ENCODE peak calls at places on chromosomes 16 and 17, in six cellular contexts. D is H54; S is activated T-helper 1 cell treated with anti-CD3 and anti-CD28 coated beads, Interleukin-2, amount 50 U/mL, for 16 hours; A is hypothalamus; I is cardiac muscle cell; T is NCI-H748 treated with DMSO at 0.1 percent for 48 hours. Q is an unnamed sample.

GRCh38 chr17:66540131-66540781 is 237.8 kb downstream of the PRKCA start:
- DNase-seq in D (peak), S (no peak), A (peak), I (peak), T (no peak), Q (peak)

GRCh38 chr17:74514632-74515035 is 16.6 kb downstream of the CD300LB start:
- DNase-seq in D (no peak), S (no peak), A (no peak), I (no peak), T (no peak), Q (no peak)

GRCh38 chr16:54203384-54203783 is 83.2 kb downstream of the IRX3 start:
- DNase-seq in D (no peak), S (no peak), A (no peak), I (no peak), T (no peak), Q (no peak)

GRCh38 chr16:70480127-70481105 is 26.0 kb downstream of the FCSK start:
- DNase-seq in D (no peak), S (no peak), A (no peak), I (no peak), T (no peak), Q (no peak)

GRCh38 chr17:29593546-29594440 is 861 bp downstream of the ANKRD13B start:
- DNase-seq in D (no peak), S (no peak), A (no peak), I (peak), T (no peak), Q (peak)

GRCh38 chr17:48612456-48612853 is 1.6 kb upstream of the HOXB7 start:
- DNase-seq in D (no peak), S (no peak), A (no peak), I (no peak), T (no peak), Q (no peak)

GRCh38 chr16:1839554-1839953 is 12.5 kb downstream of the FAHD1 start:
- DNase-seq in D (no peak), S (no peak), A (no peak), I (peak), T (no peak), Q (peak)

GRCh38 chr16:70770968-70771552 is 29.9 kb downstream of the VAC14 start:
- DNase-seq in D (peak), S (peak), A (peak), I (peak), T (no peak), Q (peak)

Q was measured in ELR.